ENCODE peak calls at places on chromosomes 2 and 18, in seven cellular contexts. P is HepG2, R is fibroblast of lung, G is neuronal stem cell, D is PC-3, F is MM.1S, V is IMR-90. N is an unnamed sample.

GRCh38 chr2:97267411-97268074 is 154.6 kb downstream of the ANKRD36 start:
- DNase-seq in P (peak), R (no peak), G (no peak), D (peak), F (peak), V (peak), N (peak)

GRCh38 chr2:42901076-42901645 is 108.8 kb upstream of the HAAO start:
- DNase-seq in P (no peak), R (peak), G (no peak), D (no peak), F (no peak), V (peak), N (no peak)

GRCh38 chr2:8692783-8693768 is 11.2 kb downstream of the ID2 start:
- DNase-seq in P (peak), R (peak), G (peak), D (peak), F (no peak), V (no peak), N (no peak)

GRCh38 chr2:66013456-66013855 is 421.5 kb upstream of the MEIS1 start:
- DNase-seq in P (peak), R (peak), G (no peak), D (no peak), F (peak), V (no peak), N (no peak)

GRCh38 chr18:79508565-79509535 is 113.1 kb downstream of the NFATC1 start:
- DNase-seq in P (no peak), R (no peak), G (no peak), D (no peak), F (no peak), V (no peak), N (no peak)

GRCh38 chr2:186755066-186755465 is 61.2 kb downstream of the FAM171B start:
- DNase-seq in P (no peak), R (peak), G (no peak), D (no peak), F (no peak), V (peak), N (no peak)

GRCh38 chr18:74825460-74825859 is 227.8 kb downstream of the ZNF407 start:
- DNase-seq in P (no peak), R (no peak), G (no peak), D (no peak), F (no peak), V (no peak), N (no peak)

GRCh38 chr2:212228651-212229253 is 309.9 kb downstream of the ERBB4 start:
- DNase-seq in P (no peak), R (peak), G (no peak), D (no peak), F (no peak), V (peak), N (no peak)

GRCh38 chr2:33238111-33238510 is 238.3 kb upstream of the RASGRP3 start:
- DNase-seq in P (no peak), R (peak), G (no peak), D (peak), F (no peak), V (peak), N (no peak)

GRCh38 chr2:131584940-131585339 is 57.3 kb downstream of the CCDC74A start:
- DNase-seq in P (no peak), R (no peak), G (no peak), D (no peak), F (no peak), V (no peak), N (no peak)

GRCh38 chr18:47260138-47260923 is 8.9 kb upstream of the SKOR2 start:
- DNase-seq in P (peak), R (peak), G (peak), D (peak), F (no peak), V (peak), N (peak)

GRCh38 chr2:105338020-105338385 is 663 bp downstream of the C2orf49 start:
- DNase-seq in P (no peak), R (no peak), G (no peak), D (no peak), F (no peak), V (no peak), N (no peak)

GRCh38 chr2:63840081-63840784 is 1.5 kb upstream of the UGP2 start:
- DNase-seq in P (no peak), R (no peak), G (peak), D (peak), F (peak), V (no peak), N (no peak)

GRCh38 chr2:58435246-58435645 is 194.1 kb upstream of the FANCL start:
- DNase-seq in P (no peak), R (no peak), G (no peak), D (no peak), F (no peak), V (no peak), N (no peak)

GRCh38 chr2:146579154-146579930 is 1265.5 kb upstream of the ACVR2A start:
- DNase-seq in P (peak), R (peak), G (no peak), D (peak), F (no peak), V (peak), N (no peak)

GRCh38 chr2:219457784-219458369 is 23.2 kb downstream of the SPEG start:
- DNase-seq in P (no peak), R (no peak), G (no peak), D (peak), F (no peak), V (no peak), N (peak)

GRCh38 chr2:168174761-168175160 is 72.6 kb downstream of the STK39 start:
- DNase-seq in P (no peak), R (no peak), G (no peak), D (no peak), F (peak), V (no peak), N (no peak)

GRCh38 chr2:158024288-158024898 is 77.3 kb upstream of the UPP2 start:
- DNase-seq in P (peak), R (peak), G (peak), D (peak), F (peak), V (peak), N (peak)

GRCh38 chr2:101428413-101429176 is 41.3 kb upstream of the CREG2 start:
- DNase-seq in P (no peak), R (no peak), G (no peak), D (no peak), F (no peak), V (no peak), N (no peak)

GRCh38 chr2:237446333-237446654 is 32.3 kb upstream of the COL6A3 start:
- DNase-seq in P (no peak), R (peak), G (no peak), D (no peak), F (no peak), V (no peak), N (no peak)

GRCh38 chr2:181586569-181587076 is 70.3 kb downstream of the CERKL start:
- DNase-seq in P (no peak), R (peak), G (no peak), D (no peak), F (peak), V (no peak), N (peak)

GRCh38 chr2:105409717-105410116 is 10.9 kb upstream of the FHL2 start:
- DNase-seq in P (no peak), R (peak), G (no peak), D (peak), F (no peak), V (peak), N (no peak)

GRCh38 chr2:161237397-161238263 is 70.6 kb upstream of the PSMD14 start:
- DNase-seq in P (no peak), R (peak), G (peak), D (peak), F (peak), V (peak), N (no peak)

GRCh38 chr2:111975053-111975552 is 76.7 kb downstream of the MERTK start:
- DNase-seq in P (peak), R (peak), G (no peak), D (peak), F (no peak), V (peak), N (no peak)

GRCh38 chr18:33517950-33518349 is 60.1 kb upstream of the ASXL3 start:
- DNase-seq in P (no peak), R (no peak), G (no peak), D (no peak), F (no peak), V (no peak), N (no peak)

GRCh38 chr2:85741811-85742507 is 11.8 kb upstream of the ATOH8 start:
- DNase-seq in P (peak), R (peak), G (peak), D (peak), F (no peak), V (peak), N (peak)

GRCh38 chr2:205407984-205408383 is 274.3 kb upstream of the NRP2 start:
- DNase-seq in P (no peak), R (peak), G (no peak), D (no peak), F (no peak), V (peak), N (no peak)

GRCh38 chr18:30945769-30946168 is 96.8 kb downstream of the DSC3 start:
- DNase-seq in P (no peak), R (no peak), G (no peak), D (no peak), F (no peak), V (no peak), N (no peak)

GRCh38 chr18:50190236-50190635 is 4.7 kb downstream of the MYO5B start:
- DNase-seq in P (peak), R (no peak), G (no peak), D (peak), F (no peak), V (no peak), N (no peak)

GRCh38 chr18:63253428-63254372 is 65.9 kb downstream of the BCL2 start:
- DNase-seq in P (no peak), R (peak), G (no peak), D (no peak), F (peak), V (peak), N (no peak)
- H3K4me3 ChIP-seq in P (no peak), R (peak), G (no peak), D (no peak), F (peak), V (no peak), N (no peak)

GRCh38 chr2:11481426-11481788 is 15.4 kb upstream of the E2F6 start:
- DNase-seq in P (no peak), R (no peak), G (no peak), D (no peak), F (no peak), V (no peak), N (no peak)

GRCh38 chr2:11480859-11481258 is 14.9 kb upstream of the E2F6 start:
- DNase-seq in P (no peak), R (no peak), G (no peak), D (peak), F (no peak), V (no peak), N (no peak)

GRCh38 chr2:11482473-11483031 is 16.6 kb upstream of the E2F6 start:
- DNase-seq in P (no peak), R (no peak), G (peak), D (no peak), F (peak), V (no peak), N (no peak)

GRCh38 chr2:11481789-11482472 is 16.0 kb upstream of the E2F6 start:
- DNase-seq in P (no peak), R (no peak), G (no peak), D (no peak), F (no peak), V (no peak), N (no peak)

GRCh38 chr2:11483806-11484147 is 17.8 kb upstream of the E2F6 start:
- DNase-seq in P (no peak), R (no peak), G (no peak), D (no peak), F (no peak), V (no peak), N (no peak)
- H3K9ac ChIP-seq in P (peak), R (no peak), G (no peak), D (no peak), F (no peak), V (no peak), N (no peak)

GRCh38 chr2:177165731-177166711 is 46.6 kb upstream of the HNRNPA3 start:
- DNase-seq in P (peak), R (peak), G (no peak), D (peak), F (peak), V (peak), N (no peak)
- H3K4me3 ChIP-seq in P (peak), R (peak), G (no peak), D (peak), F (peak), V (no peak), N (no peak)

DNA sequence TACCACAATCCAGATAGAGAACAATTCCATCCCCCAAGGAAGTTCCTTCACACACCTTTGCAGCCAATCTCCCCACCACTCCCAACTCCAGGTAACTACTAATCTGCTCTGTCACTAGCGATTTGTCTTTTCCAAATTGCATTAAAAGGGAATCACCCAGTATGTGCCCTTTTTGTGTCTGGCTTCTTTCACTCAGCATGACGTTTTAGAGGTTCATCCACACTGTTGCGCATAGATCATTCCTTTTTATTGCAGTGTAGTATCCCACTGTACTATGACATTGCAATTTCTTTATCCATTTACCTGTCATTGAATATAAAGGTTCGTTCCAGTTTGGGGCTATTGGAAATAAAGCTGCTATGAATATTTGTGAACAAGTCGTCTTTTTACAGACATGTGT is 31.6 kb downstream of the TNS1 start:
- DNase-seq in P (no peak), R (no peak), G (no peak), D (no peak), F (no peak), V (no peak), N (no peak)
- H3K9ac ChIP-seq in P (no peak), R (no peak), G (no peak), D (no peak), F (no peak), V (no peak), N (no peak)

N was measured in DND-41.